ENCODE peak calls at places on chromosomes 12 and 14, in ten cellular contexts. L, M, U, O, G, V, I, N, D and Q are unnamed samples.

GRCh38 chr14:93220509-93220908 is 13.5 kb downstream of the UBR7 start:
- DNase-seq in V (no peak), D (no peak), G (no peak), O (no peak), L (no peak), N (no peak), M (no peak), U (no peak), I (no peak), Q (no peak)

GRCh38 chr14:105500036-105500725 is 9.1 kb downstream of the TEDC1 start:
- DNase-seq in M (no peak), N (no peak), V (no peak), G (no peak), L (no peak), D (no peak), O (no peak), U (no peak), I (no peak), Q (no peak)

GRCh38 chr14:54567224-54567633 is 301 bp downstream of the SAMD4A start:
- DNase-seq in L (peak), D (no peak), G (no peak), U (peak), V (peak), O (no peak), I (no peak), N (no peak), M (peak), Q (no peak)

GRCh38 chr14:28577711-28578131 is 188.9 kb upstream of the FOXG1 start:
- DNase-seq in N (no peak), I (no peak), G (no peak), D (no peak), V (no peak), M (no peak), O (no peak), L (no peak), U (no peak), Q (no peak)

GRCh38 chr12:95184119-95184518 is 33.1 kb downstream of the FGD6 start:
- DNase-seq in V (no peak), M (no peak), I (no peak), G (no peak), L (no peak), U (no peak), N (no peak), O (no peak), D (no peak), Q (no peak)

GRCh38 chr14:106087855-106088254 is 561.5 kb downstream of the TMEM121 start:
- DNase-seq in G (no peak), O (no peak), M (no peak), U (no peak), L (no peak), N (no peak), V (no peak), D (no peak), I (no peak), Q (no peak)

GRCh38 chr14:99273724-99274345 is 1.8 kb upstream of the BCL11B start:
- DNase-seq in L (no peak), M (no peak), O (peak), D (peak), N (no peak), U (no peak), G (peak), V (peak), I (peak), Q (no peak)

GRCh38 chr12:46267618-46268348 is 1.1 kb downstream of the SLC38A1 start:
- DNase-seq in M (no peak), D (peak), V (peak), I (peak), U (peak), O (no peak), N (no peak), G (peak), L (no peak), Q (peak)

GRCh38 chr12:97464241-97465011 is 1.8 kb downstream of the RMST start:
- DNase-seq in V (no peak), O (peak), G (no peak), U (peak), M (no peak), L (peak), N (no peak), I (no peak), D (no peak), Q (no peak)